ENCODE peak calls at places on chromosomes 11 and 22, in five cellular contexts. E, K, T, F and Z are unnamed samples.

GRCh38 chr11:73389902-73390301 is 13.7 kb downstream of the RELT start:
- DNase-seq in K (no peak), E (no peak), T (no peak), F (no peak), Z (no peak)

GRCh38 chr11:6040874-6041273 is 10.3 kb upstream of the OR56A1 start:
- DNase-seq in E (no peak), F (no peak), K (no peak), T (no peak), Z (no peak)

GRCh38 chr22:28594784-28595324 is 84.8 kb downstream of the TTC28 start:
- DNase-seq in T (peak; percentile 67), K (peak; percentile 66), E (no peak), F (no peak), Z (peak; percentile 6)

GRCh38 chr11:69419662-69420061 is 61.8 kb upstream of the LINC01488 start:
- DNase-seq in F (no peak), T (no peak), E (no peak), K (no peak), Z (no peak)

GRCh38 chr11:6703247-6704063 is 20.3 kb upstream of the MRPL17 start:
- DNase-seq in T (peak; percentile 58), F (peak; percentile 24), K (no peak), E (no peak), Z (peak; percentile 42)

GRCh38 chr11:64772318-64773018 is 5.9 kb downstream of the SF1 start:
- DNase-seq in F (no peak), K (no peak), E (no peak), T (no peak), Z (peak; percentile 50)

GRCh38 chr11:57277845-57278720 is 41.0 kb upstream of the APLNR start:
- DNase-seq in K (peak; percentile 62), F (no peak), T (peak; percentile 76), E (peak; percentile 18), Z (no peak)

GRCh38 chr11:86064236-86064803 is 4.6 kb downstream of the PICALM start:
- DNase-seq in K (no peak), E (no peak), T (no peak), F (no peak), Z (no peak)

GRCh38 chr11:77213029-77213579 is 85.1 kb downstream of the MYO7A start:
- DNase-seq in E (no peak), F (no peak), K (no peak), T (no peak), Z (no peak)

GRCh38 chr11:109644158-109644557 is 222.2 kb downstream of the C11orf87 start:
- DNase-seq in E (no peak), K (peak; percentile 89), T (no peak), F (no peak), Z (no peak)

GRCh38 chr22:40023226-40023925 is 28.6 kb downstream of the FAM83F start:
- DNase-seq in K (no peak), F (no peak), T (no peak), E (no peak), Z (no peak)

GRCh38 chr11:45252877-45253276 is 33.3 kb downstream of the SYT13 start:
- DNase-seq in K (no peak), T (no peak), F (no peak), E (no peak), Z (no peak)